ENCODE peak calls at places on chromosomes 5 and 9, in nine cellular contexts. One of them, this sample, is unnamed.

GRCh38 chr5:65506961-65507360 is 25.2 kb upstream of the ADAMTS6 start:
- DNase-seq in fibroblast of the conjunctiva: peak
- DNase-seq in T follicular helper cell: no peak
- DNase-seq in HepG2: no peak
- DNase-seq in GM23338: no peak
- DNase-seq in GM10248: no peak
- DNase-seq in H9: no peak
- DNase-seq in posterior cingulate gyrus: no peak
- DNase-seq in T-helper 17 cell: no peak
- DNase-seq in this sample: no peak

GRCh38 chr5:167639213-167639612 is 652.2 kb upstream of the WWC1 start:
- DNase-seq in T-helper 17 cell: no peak
- DNase-seq in GM23338: no peak
- DNase-seq in fibroblast of the conjunctiva: no peak
- DNase-seq in GM10248: no peak
- DNase-seq in posterior cingulate gyrus: no peak
- DNase-seq in HepG2: no peak
- DNase-seq in H9: no peak
- DNase-seq in T follicular helper cell: no peak
- DNase-seq in this sample: no peak

GRCh38 chr5:54673523-54674225 is 156.1 kb downstream of the SNX18 start:
- DNase-seq in H9: no peak
- DNase-seq in GM10248: no peak
- DNase-seq in T follicular helper cell: no peak
- DNase-seq in HepG2: no peak
- DNase-seq in posterior cingulate gyrus: no peak
- DNase-seq in fibroblast of the conjunctiva: no peak
- DNase-seq in GM23338: no peak
- DNase-seq in T-helper 17 cell: no peak
- DNase-seq in this sample: no peak

GRCh38 chr5:135217669-135218485 is 181.2 kb downstream of the MACROH2A1 start:
- DNase-seq in fibroblast of the conjunctiva: no peak
- DNase-seq in GM23338: peak
- DNase-seq in GM10248: no peak
- DNase-seq in H9: peak
- DNase-seq in HepG2: no peak
- DNase-seq in T follicular helper cell: no peak
- DNase-seq in posterior cingulate gyrus: no peak
- DNase-seq in T-helper 17 cell: no peak
- DNase-seq in this sample: no peak

GRCh38 chr5:156326718-156327259 is at the start of gene SGCD:
- DNase-seq in GM10248: no peak
- DNase-seq in posterior cingulate gyrus: peak
- DNase-seq in fibroblast of the conjunctiva: peak
- DNase-seq in GM23338: peak
- DNase-seq in T follicular helper cell: no peak
- DNase-seq in H9: no peak
- DNase-seq in T-helper 17 cell: no peak
- DNase-seq in HepG2: no peak
- DNase-seq in this sample: peak

GRCh38 chr5:26278078-26278477 is 760.3 kb downstream of the CDH9 start:
- DNase-seq in GM10248: no peak
- DNase-seq in GM23338: no peak
- DNase-seq in T follicular helper cell: no peak
- DNase-seq in HepG2: no peak
- DNase-seq in H9: no peak
- DNase-seq in posterior cingulate gyrus: no peak
- DNase-seq in fibroblast of the conjunctiva: no peak
- DNase-seq in T-helper 17 cell: no peak
- DNase-seq in this sample: no peak

GRCh38 chr5:127518319-127518621 is 830 bp downstream of the PRRC1 start:
- DNase-seq in T-helper 17 cell: no peak
- DNase-seq in GM10248: peak
- DNase-seq in fibroblast of the conjunctiva: no peak
- DNase-seq in T follicular helper cell: no peak
- DNase-seq in posterior cingulate gyrus: no peak
- DNase-seq in H9: no peak
- DNase-seq in GM23338: no peak
- DNase-seq in HepG2: no peak
- DNase-seq in this sample: no peak

GRCh38 chr9:121871431-121872025 is 220.1 kb downstream of the DAB2IP start:
- DNase-seq in posterior cingulate gyrus: no peak
- DNase-seq in HepG2: no peak
- DNase-seq in T follicular helper cell: no peak
- DNase-seq in T-helper 17 cell: no peak
- DNase-seq in GM23338: no peak
- DNase-seq in GM10248: no peak
- DNase-seq in H9: no peak
- DNase-seq in fibroblast of the conjunctiva: no peak
- DNase-seq in this sample: no peak

GRCh38 chr5:137146402-137146889 is 352.7 kb downstream of the SPOCK1 start:
- DNase-seq in GM10248: no peak
- DNase-seq in H9: no peak
- DNase-seq in HepG2: no peak
- DNase-seq in GM23338: no peak
- DNase-seq in T-helper 17 cell: no peak
- DNase-seq in T follicular helper cell: no peak
- DNase-seq in fibroblast of the conjunctiva: peak
- DNase-seq in posterior cingulate gyrus: peak
- DNase-seq in this sample: no peak

GRCh38 chr9:114386886-114387677 is 700 bp downstream of the AKNA start:
- DNase-seq in GM23338: no peak
- DNase-seq in fibroblast of the conjunctiva: no peak
- DNase-seq in posterior cingulate gyrus: peak
- DNase-seq in GM10248: no peak
- DNase-seq in H9: no peak
- DNase-seq in T-helper 17 cell: no peak
- DNase-seq in HepG2: no peak
- DNase-seq in T follicular helper cell: no peak
- DNase-seq in this sample: peak

GRCh38 chr9:117707561-117707960 is 3.4 kb downstream of the TLR4 start:
- DNase-seq in fibroblast of the conjunctiva: no peak
- DNase-seq in HepG2: no peak
- DNase-seq in posterior cingulate gyrus: no peak
- DNase-seq in T-helper 17 cell: no peak
- DNase-seq in H9: no peak
- DNase-seq in GM23338: no peak
- DNase-seq in T follicular helper cell: no peak
- DNase-seq in GM10248: no peak
- DNase-seq in this sample: no peak

GRCh38 chr9:98215266-98215665 is 22.8 kb upstream of the CORO2A start:
- DNase-seq in posterior cingulate gyrus: no peak
- DNase-seq in H9: no peak
- DNase-seq in GM10248: no peak
- DNase-seq in T-helper 17 cell: no peak
- DNase-seq in HepG2: no peak
- DNase-seq in GM23338: no peak
- DNase-seq in T follicular helper cell: no peak
- DNase-seq in fibroblast of the conjunctiva: no peak
- DNase-seq in this sample: no peak

GRCh38 chr5:125453011-125453410 is 706.6 kb upstream of the ZNF608 start:
- DNase-seq in T follicular helper cell: no peak
- DNase-seq in fibroblast of the conjunctiva: no peak
- DNase-seq in T-helper 17 cell: no peak
- DNase-seq in posterior cingulate gyrus: no peak
- DNase-seq in HepG2: no peak
- DNase-seq in GM23338: no peak
- DNase-seq in GM10248: no peak
- DNase-seq in H9: no peak
- DNase-seq in this sample: no peak

GRCh38 chr5:159784993-159785392 is 131.3 kb upstream of the ADRA1B start:
- DNase-seq in H9: no peak
- DNase-seq in GM10248: no peak
- DNase-seq in GM23338: no peak
- DNase-seq in HepG2: no peak
- DNase-seq in posterior cingulate gyrus: no peak
- DNase-seq in T follicular helper cell: no peak
- DNase-seq in fibroblast of the conjunctiva: no peak
- DNase-seq in T-helper 17 cell: no peak
- DNase-seq in this sample: no peak

GRCh38 chr5:28648108-28648507 is 1609.7 kb upstream of the CDH9 start:
- DNase-seq in fibroblast of the conjunctiva: peak
- DNase-seq in T follicular helper cell: no peak
- DNase-seq in HepG2: peak
- DNase-seq in posterior cingulate gyrus: no peak
- DNase-seq in T-helper 17 cell: no peak
- DNase-seq in GM23338: peak
- DNase-seq in GM10248: no peak
- DNase-seq in H9: no peak
- DNase-seq in this sample: no peak

GRCh38 chr5:77066823-77067442 is 20.2 kb downstream of the ZBED3 start:
- DNase-seq in HepG2: no peak
- DNase-seq in GM23338: no peak
- DNase-seq in posterior cingulate gyrus: no peak
- DNase-seq in fibroblast of the conjunctiva: peak
- DNase-seq in GM10248: no peak
- DNase-seq in T follicular helper cell: no peak
- DNase-seq in T-helper 17 cell: no peak
- DNase-seq in H9: no peak
- DNase-seq in this sample: no peak

GRCh38 chr5:33774323-33774722 is 117.5 kb downstream of the ADAMTS12 start:
- DNase-seq in posterior cingulate gyrus: no peak
- DNase-seq in fibroblast of the conjunctiva: peak
- DNase-seq in T-helper 17 cell: no peak
- DNase-seq in T follicular helper cell: no peak
- DNase-seq in HepG2: no peak
- DNase-seq in GM23338: no peak
- DNase-seq in H9: no peak
- DNase-seq in GM10248: no peak
- DNase-seq in this sample: no peak

GRCh38 chr9:32264171-32264862 is 120.1 kb upstream of the ACO1 start:
- DNase-seq in GM10248: no peak
- DNase-seq in posterior cingulate gyrus: no peak
- DNase-seq in GM23338: peak
- DNase-seq in H9: peak
- DNase-seq in fibroblast of the conjunctiva: no peak
- DNase-seq in T-helper 17 cell: no peak
- DNase-seq in HepG2: peak
- DNase-seq in T follicular helper cell: no peak
- DNase-seq in this sample: no peak

GRCh38 chr5:114176356-114176755 is 185.5 kb upstream of the KCNN2 start:
- DNase-seq in GM10248: no peak
- DNase-seq in fibroblast of the conjunctiva: no peak
- DNase-seq in GM23338: no peak
- DNase-seq in HepG2: no peak
- DNase-seq in posterior cingulate gyrus: no peak
- DNase-seq in T follicular helper cell: no peak
- DNase-seq in T-helper 17 cell: no peak
- DNase-seq in H9: no peak
- DNase-seq in this sample: no peak

GRCh38 chr9:71984388-71985069 is 73.1 kb downstream of the C9orf85 start:
- DNase-seq in T-helper 17 cell: no peak
- DNase-seq in H9: peak
- DNase-seq in T follicular helper cell: no peak
- DNase-seq in fibroblast of the conjunctiva: peak
- DNase-seq in GM10248: no peak
- DNase-seq in HepG2: no peak
- DNase-seq in GM23338: peak
- DNase-seq in posterior cingulate gyrus: no peak
- DNase-seq in this sample: no peak

GRCh38 chr9:96413312-96414221 is 4.6 kb downstream of the ZNF367 start:
- DNase-seq in GM23338: no peak
- DNase-seq in HepG2: no peak
- DNase-seq in fibroblast of the conjunctiva: no peak
- DNase-seq in T-helper 17 cell: no peak
- DNase-seq in H9: no peak
- DNase-seq in GM10248: peak
- DNase-seq in T follicular helper cell: no peak
- DNase-seq in posterior cingulate gyrus: peak
- DNase-seq in this sample: peak

GRCh38 chr5:137209232-137209810 is 289.8 kb downstream of the SPOCK1 start:
- DNase-seq in GM10248: no peak
- DNase-seq in T follicular helper cell: no peak
- DNase-seq in HepG2: no peak
- DNase-seq in posterior cingulate gyrus: no peak
- DNase-seq in GM23338: no peak
- DNase-seq in T-helper 17 cell: no peak
- DNase-seq in fibroblast of the conjunctiva: no peak
- DNase-seq in H9: no peak
- DNase-seq in this sample: no peak

GRCh38 chr5:157459715-157460599 is at the start of gene NIPAL4:
- DNase-seq in H9: peak
- DNase-seq in T-helper 17 cell: peak
- DNase-seq in T follicular helper cell: peak
- DNase-seq in posterior cingulate gyrus: no peak
- DNase-seq in HepG2: no peak
- DNase-seq in GM10248: peak
- DNase-seq in fibroblast of the conjunctiva: no peak
- DNase-seq in GM23338: peak
- DNase-seq in this sample: peak

GRCh38 chr5:52948418-52949076 is 40.6 kb upstream of the ITGA2 start:
- DNase-seq in HepG2: peak
- DNase-seq in GM23338: peak
- DNase-seq in fibroblast of the conjunctiva: peak
- DNase-seq in posterior cingulate gyrus: peak
- DNase-seq in H9: peak
- DNase-seq in T follicular helper cell: peak
- DNase-seq in GM10248: peak
- DNase-seq in T-helper 17 cell: peak
- DNase-seq in this sample: peak

GRCh38 chr9:116653580-116654355 is 33.3 kb upstream of the TRIM32 start:
- DNase-seq in fibroblast of the conjunctiva: no peak
- DNase-seq in T follicular helper cell: no peak
- DNase-seq in posterior cingulate gyrus: no peak
- DNase-seq in H9: no peak
- DNase-seq in T-helper 17 cell: no peak
- DNase-seq in GM23338: no peak
- DNase-seq in GM10248: no peak
- DNase-seq in HepG2: peak
- DNase-seq in this sample: no peak

GRCh38 chr5:54637654-54638053 is 120.1 kb downstream of the SNX18 start:
- DNase-seq in H9: no peak
- DNase-seq in GM23338: no peak
- DNase-seq in T follicular helper cell: no peak
- DNase-seq in HepG2: no peak
- DNase-seq in GM10248: no peak
- DNase-seq in T-helper 17 cell: no peak
- DNase-seq in posterior cingulate gyrus: no peak
- DNase-seq in fibroblast of the conjunctiva: no peak
- DNase-seq in this sample: no peak

GRCh38 chr9:79001012-79001411 is 570.8 kb upstream of the TLE4 start:
- DNase-seq in HepG2: no peak
- DNase-seq in fibroblast of the conjunctiva: no peak
- DNase-seq in GM10248: no peak
- DNase-seq in GM23338: no peak
- DNase-seq in posterior cingulate gyrus: no peak
- DNase-seq in H9: no peak
- DNase-seq in T follicular helper cell: no peak
- DNase-seq in T-helper 17 cell: no peak
- DNase-seq in this sample: no peak

GRCh38 chr5:180785794-180786221 is 16.8 kb downstream of the MGAT1 start:
- DNase-seq in T-helper 17 cell: no peak
- DNase-seq in T follicular helper cell: no peak
- DNase-seq in fibroblast of the conjunctiva: no peak
- DNase-seq in posterior cingulate gyrus: no peak
- DNase-seq in GM10248: no peak
- DNase-seq in HepG2: no peak
- DNase-seq in H9: peak
- DNase-seq in GM23338: peak
- DNase-seq in this sample: no peak

GRCh38 chr9:72813544-72813943 is 139.3 kb downstream of the ALDH1A1 start:
- DNase-seq in GM23338: no peak
- DNase-seq in GM10248: no peak
- DNase-seq in HepG2: no peak
- DNase-seq in fibroblast of the conjunctiva: no peak
- DNase-seq in T-helper 17 cell: no peak
- DNase-seq in H9: no peak
- DNase-seq in posterior cingulate gyrus: no peak
- DNase-seq in T follicular helper cell: no peak
- DNase-seq in this sample: no peak

GRCh38 chr5:41843456-41844112 is 26.6 kb downstream of the OXCT1 start:
- DNase-seq in GM10248: no peak
- DNase-seq in fibroblast of the conjunctiva: peak
- DNase-seq in GM23338: peak
- DNase-seq in T-helper 17 cell: no peak
- DNase-seq in HepG2: peak
- DNase-seq in H9: no peak
- DNase-seq in T follicular helper cell: no peak
- DNase-seq in posterior cingulate gyrus: no peak
- DNase-seq in this sample: peak

GRCh38 chr5:61256474-61256873 is 75.6 kb upstream of the ZSWIM6 start:
- DNase-seq in H9: no peak
- DNase-seq in T-helper 17 cell: no peak
- DNase-seq in HepG2: no peak
- DNase-seq in GM10248: no peak
- DNase-seq in fibroblast of the conjunctiva: peak
- DNase-seq in posterior cingulate gyrus: no peak
- DNase-seq in GM23338: no peak
- DNase-seq in T follicular helper cell: no peak
- DNase-seq in this sample: no peak

This sample was measured in amygdala.